ENCODE peak calls at places on chromosome 6, in seven cellular contexts. K is adrenal gland, Q is tibial artery, R is heart left ventricle, C is brain microvascular endothelial cell, I is esophagus squamous epithelium, F is thyroid gland. V is an unnamed sample.

GRCh38 chr6:21395121-21395520 is 198.4 kb upstream of the SOX4 start:
- DNase-seq in K (no peak), Q (no peak), R (no peak), C (peak; percentile 36), I (no peak), F (no peak), V (no peak)

GRCh38 chr6:37134622-37135191 is 35.2 kb upstream of the PIM1 start:
- DNase-seq in K (peak; percentile 78), Q (peak; percentile 78), R (no peak), C (peak; percentile 97), I (no peak), F (no peak), V (peak; percentile 82)

GRCh38 chr6:161273356-161273751 is 507 bp downstream of the AGPAT4 start:
- DNase-seq in K (no peak), Q (peak; percentile 27), R (no peak), C (peak; percentile 62), I (no peak), F (no peak), V (no peak)

GRCh38 chr6:19549109-19549508 is 288.1 kb upstream of the ID4 start:
- DNase-seq in K (no peak), Q (no peak), R (no peak), C (no peak), I (no peak), F (no peak), V (no peak)

GRCh38 chr6:159113223-159113622 is 56.0 kb upstream of the FNDC1 start:
- DNase-seq in K (no peak), Q (no peak), R (no peak), C (no peak), I (no peak), F (no peak), V (no peak)

GRCh38 chr6:157410088-157410487 is 29.1 kb downstream of the ZDHHC14 start:
- DNase-seq in K (no peak), Q (no peak), R (no peak), C (peak; percentile 8), I (no peak), F (no peak), V (no peak)

GRCh38 chr6:72813807-72814596 is 192.1 kb downstream of the KCNQ5 start:
- DNase-seq in K (no peak), Q (no peak), R (no peak), C (no peak), I (no peak), F (no peak), V (no peak)

GRCh38 chr6:45882671-45883070 is 133.0 kb downstream of the CLIC5 start:
- DNase-seq in K (no peak), Q (no peak), R (no peak), C (no peak), I (no peak), F (no peak), V (no peak)

GRCh38 chr6:137423444-137424168 is 70.6 kb downstream of the OLIG3 start:
- DNase-seq in K (no peak), Q (no peak), R (no peak), C (no peak), I (no peak), F (no peak), V (no peak)

GRCh38 chr6:41367700-41368099 is 32.3 kb downstream of the NCR2 start:
- DNase-seq in K (no peak), Q (no peak), R (peak; percentile 50), C (peak; percentile 58), I (no peak), F (peak; percentile 73), V (peak; percentile 46)

GRCh38 chr6:19759117-19759880 is 77.9 kb upstream of the ID4 start:
- DNase-seq in K (no peak), Q (no peak), R (no peak), C (peak; percentile 49), I (no peak), F (no peak), V (no peak)

GRCh38 chr6:113693866-113694265 is 163.3 kb upstream of the MARCKS start:
- DNase-seq in K (no peak), Q (no peak), R (no peak), C (no peak), I (no peak), F (no peak), V (no peak)

GRCh38 chr6:89023591-89024441 is 56.7 kb upstream of the PNRC1 start:
- DNase-seq in K (peak; percentile 54), Q (peak; percentile 43), R (no peak), C (no peak), I (no peak), F (no peak), V (no peak)

GRCh38 chr6:138772596-138773176 is 883 bp upstream of the CCDC28A start:
- DNase-seq in K (no peak), Q (no peak), R (no peak), C (no peak), I (no peak), F (no peak), V (no peak)

GRCh38 chr6:116450185-116450710 is 10.9 kb upstream of the CALHM6 start:
- DNase-seq in K (no peak), Q (no peak), R (no peak), C (no peak), I (no peak), F (peak; percentile 54), V (no peak)

DNA sequence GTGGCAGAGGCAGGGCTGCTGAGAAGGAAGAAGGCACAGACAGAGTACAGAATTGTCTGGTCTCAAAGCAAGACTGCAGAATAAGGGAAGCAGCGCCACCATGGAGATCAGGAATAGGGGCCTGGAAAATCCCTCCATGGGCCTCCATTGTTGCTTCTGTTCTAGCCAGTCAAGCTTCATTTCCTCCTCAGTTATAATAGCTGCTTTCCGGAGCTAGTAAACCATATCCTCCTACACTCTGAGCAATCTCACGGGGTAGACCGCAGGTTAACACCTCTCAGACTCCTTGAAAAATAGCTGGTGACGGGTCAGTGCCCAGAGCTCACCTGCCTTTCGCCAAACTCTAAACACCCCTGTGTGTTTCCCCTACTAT is 570 bp upstream of the HLA-DMB start:
- DNase-seq in K (no peak), Q (no peak), R (no peak), C (no peak), I (no peak), F (peak; percentile 80), V (no peak)
- H3K4me3 ChIP-seq in K (no peak overlapping the region), Q (no peak overlapping the region), R (no peak overlapping the region), C (no peak overlapping the region), I (no peak overlapping the region), F (no peak overlapping the region), V (no peak overlapping the region)

GRCh38 chr6:63526931-63527330 is 45.3 kb upstream of the LOC128125822 start:
- DNase-seq in K (no peak), Q (no peak), R (no peak), C (no peak), I (no peak), F (no peak), V (no peak)

GRCh38 chr6:63523630-63524029 is 48.6 kb upstream of the LOC128125822 start:
- DNase-seq in K (no peak), Q (no peak), R (no peak), C (no peak), I (no peak), F (no peak), V (no peak)

GRCh38 chr6:63521475-63522210 is 50.6 kb upstream of the LOC128125822 start:
- DNase-seq in K (no peak), Q (no peak), R (no peak), C (no peak), I (no peak), F (no peak), V (no peak)

GRCh38 chr6:63527658-63528514 is 44.4 kb upstream of the LOC128125822 start:
- DNase-seq in K (peak; percentile 95), Q (no peak), R (no peak), C (peak; percentile 96), I (no peak), F (no peak), V (peak; percentile 88)

GRCh38 chr6:63525186-63525878 is 46.9 kb upstream of the LOC128125822 start:
- DNase-seq in K (no peak), Q (no peak), R (no peak), C (no peak), I (no peak), F (no peak), V (no peak)
- TF ChIP-seq CTCF in K (no peak), Q (no peak), R (no peak), C (no peak), I (no peak), F (no peak), V (no peak)

DNA sequence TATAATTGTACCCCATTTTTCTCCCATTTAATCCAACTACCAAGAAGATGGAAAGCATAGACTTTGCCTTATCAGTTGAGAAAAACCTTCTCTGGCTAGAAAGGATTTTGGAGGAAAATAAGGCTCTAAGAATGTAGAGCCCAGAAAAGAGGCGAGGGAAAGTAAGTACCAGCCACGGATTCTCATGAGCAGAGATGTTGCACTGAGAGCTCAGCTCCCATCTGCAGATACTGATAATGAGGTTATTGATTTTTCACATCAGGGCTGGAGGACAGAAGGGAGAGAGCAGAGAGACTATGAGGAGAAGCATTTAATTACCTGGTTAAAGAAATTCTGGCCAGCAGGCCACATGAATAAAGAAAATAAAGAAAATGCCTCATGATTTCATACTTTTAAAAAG is 104.4 kb upstream of the FAM184A start:
- DNase-seq in K (no peak), Q (no peak), R (no peak), C (no peak), I (no peak), F (no peak), V (no peak)
- H3K36me3 ChIP-seq in K (no peaks in the 10 kb centered on the region), Q (peaks cover 29% of the 10 kb centered on the region), R (peaks cover 11% of the 10 kb centered on the region), C (no peaks in the 10 kb centered on the region), I (no peaks in the 10 kb centered on the region), F (no peaks in the 10 kb centered on the region), V (no peaks in the 10 kb centered on the region)

GRCh38 chr6:168302534-168302933 is 17.0 kb downstream of the DACT2 start:
- DNase-seq in K (no peak), Q (no peak), R (no peak), C (no peak), I (no peak), F (no peak), V (peak; percentile 38)
- H3K4me3 ChIP-seq in K (no peak overlapping the region), Q (no peak overlapping the region), R (no peak overlapping the region), C (no peak overlapping the region), I (no peak overlapping the region), F (no peak overlapping the region), V (no peak overlapping the region)

DNA sequence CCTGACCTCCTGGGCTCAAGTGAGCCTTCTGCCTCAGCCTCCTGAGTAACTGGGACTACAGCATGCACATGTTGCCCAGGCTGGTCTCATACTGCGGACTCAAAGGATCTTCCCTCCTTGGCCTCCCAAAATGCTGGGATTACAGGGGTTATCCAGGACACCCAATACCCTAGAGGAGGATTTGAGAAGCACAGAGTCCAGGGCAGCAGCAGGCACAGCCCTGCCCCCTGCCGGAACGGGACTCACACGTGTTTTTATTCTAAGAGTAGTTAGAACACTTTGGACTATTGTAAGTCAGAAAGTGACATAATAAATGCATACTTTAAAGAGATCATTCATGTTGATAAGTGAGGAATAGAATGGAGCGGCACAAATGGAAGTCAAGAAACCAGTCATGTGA is 80.2 kb downstream of the C6orf118 start:
- DNase-seq in K (no peak), Q (no peak), R (no peak), C (no peak), I (no peak), F (no peak), V (no peak)
- TF ChIP-seq CTCF in K (no peak), Q (no peak), R (no peak), C (no peak), I (no peak), F (no peak), V (no peak)